ENCODE peak calls at places on chromosome 4, in four cellular contexts. A is K562, G is HepG2, U is WTC11. C is an unnamed sample.
A peak's percentile ranks its signal among the peaks of the same experiment; 100 is the strongest.

GRCh38 chr4:139416073-139416673 is 37.7 kb upstream of the RAB33B start:
- DNase-seq in A (peak; percentile 38), G (peak; percentile 28), U (no peak), C (peak; percentile 39)

GRCh38 chr4:141899103-141899502 is 262.7 kb downstream of the IL15 start:
- DNase-seq in A (no peak), G (no peak), U (no peak), C (no peak)

GRCh38 chr4:61866357-61867030 is 666.4 kb downstream of the ADGRL3 start:
- DNase-seq in A (no peak), G (no peak), U (no peak), C (no peak)

GRCh38 chr4:108885211-108885610 is 122.4 kb upstream of the ETNPPL start:
- DNase-seq in A (no peak), G (no peak), U (no peak), C (no peak)

GRCh38 chr4:76485450-76485849 is 50.4 kb downstream of the SHROOM3 start:
- DNase-seq in A (no peak), G (peak; percentile 9), U (no peak), C (no peak)

GRCh38 chr4:155675709-155676429 is 9.2 kb downstream of the GUCY1A1 start:
- DNase-seq in A (no peak), G (no peak), U (no peak), C (peak; percentile 38)

GRCh38 chr4:119498520-119498919 is 130.1 kb downstream of the PDE5A start:
- DNase-seq in A (no peak), G (peak; percentile 38), U (no peak), C (no peak)

GRCh38 chr4:107931775-107932321 is 499 bp downstream of the CYP2U1 start:
- DNase-seq in A (no peak), G (no peak), U (no peak), C (no peak)

GRCh38 chr4:80240976-80241375 is 25.5 kb upstream of the FGF5 start:
- DNase-seq in A (no peak), G (no peak), U (no peak), C (no peak)

GRCh38 chr4:133741766-133742165 is 459.8 kb downstream of the PABPC4L start:
- DNase-seq in A (no peak), G (no peak), U (no peak), C (no peak)

GRCh38 chr4:95283320-95283719 is 265.5 kb downstream of the UNC5C start:
- DNase-seq in A (peak; percentile 15), G (no peak), U (no peak), C (no peak)

GRCh38 chr4:24570574-24571236 is 13.6 kb downstream of the DHX15 start:
- DNase-seq in A (no peak), G (no peak), U (no peak), C (no peak)
- TF ChIP-seq ELF4 in A (no peak), G (no peak), U (no peak), C (no peak)

DNA sequence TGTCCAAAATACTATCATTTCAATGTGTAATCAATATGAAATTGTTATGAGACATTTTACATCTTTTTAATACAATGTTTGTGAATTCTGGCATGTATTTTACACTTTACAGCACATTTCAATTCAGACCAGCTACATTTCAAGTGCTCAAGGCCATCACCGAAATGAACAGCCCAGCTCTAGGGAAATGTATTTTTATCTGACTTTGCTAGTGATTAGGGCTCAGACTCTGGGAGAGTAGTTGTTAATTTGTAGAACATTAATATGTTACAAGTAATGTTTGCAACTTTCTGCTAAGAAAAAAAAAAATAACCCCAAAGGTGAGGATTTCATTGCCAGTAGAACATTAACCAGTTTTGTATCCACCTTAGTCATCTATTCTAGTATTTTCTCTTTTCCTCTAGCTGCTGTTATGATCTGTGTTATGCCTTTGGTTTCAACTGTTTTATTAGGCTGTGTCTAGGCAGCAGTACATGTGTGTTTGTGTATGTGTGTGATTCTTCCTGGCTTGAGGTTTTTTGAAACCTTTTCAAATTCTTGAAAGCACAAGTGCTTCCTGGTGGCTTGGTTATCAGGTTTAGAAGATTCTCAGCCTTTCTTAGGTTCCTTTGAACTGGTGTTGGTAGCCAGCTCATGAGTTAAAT is 125.9 kb downstream of the NSUN7 start:
- DNase-seq in A (no peak), G (no peak), U (no peak), C (no peak)
- TF ChIP-seq ELF4 in A (no peak), G (no peak), U (no peak), C (no peak)

GRCh38 chr4:93217423-93217822 is 611.1 kb upstream of the ATOH1 start:
- DNase-seq in A (no peak), G (no peak), U (no peak), C (peak; percentile 14)

GRCh38 chr4:93221771-93222170 is 606.8 kb upstream of the ATOH1 start:
- DNase-seq in A (no peak), G (no peak), U (no peak), C (no peak)
- TF ChIP-seq ELF4 in A (no peak), G (no peak), U (no peak), C (no peak)

DNA sequence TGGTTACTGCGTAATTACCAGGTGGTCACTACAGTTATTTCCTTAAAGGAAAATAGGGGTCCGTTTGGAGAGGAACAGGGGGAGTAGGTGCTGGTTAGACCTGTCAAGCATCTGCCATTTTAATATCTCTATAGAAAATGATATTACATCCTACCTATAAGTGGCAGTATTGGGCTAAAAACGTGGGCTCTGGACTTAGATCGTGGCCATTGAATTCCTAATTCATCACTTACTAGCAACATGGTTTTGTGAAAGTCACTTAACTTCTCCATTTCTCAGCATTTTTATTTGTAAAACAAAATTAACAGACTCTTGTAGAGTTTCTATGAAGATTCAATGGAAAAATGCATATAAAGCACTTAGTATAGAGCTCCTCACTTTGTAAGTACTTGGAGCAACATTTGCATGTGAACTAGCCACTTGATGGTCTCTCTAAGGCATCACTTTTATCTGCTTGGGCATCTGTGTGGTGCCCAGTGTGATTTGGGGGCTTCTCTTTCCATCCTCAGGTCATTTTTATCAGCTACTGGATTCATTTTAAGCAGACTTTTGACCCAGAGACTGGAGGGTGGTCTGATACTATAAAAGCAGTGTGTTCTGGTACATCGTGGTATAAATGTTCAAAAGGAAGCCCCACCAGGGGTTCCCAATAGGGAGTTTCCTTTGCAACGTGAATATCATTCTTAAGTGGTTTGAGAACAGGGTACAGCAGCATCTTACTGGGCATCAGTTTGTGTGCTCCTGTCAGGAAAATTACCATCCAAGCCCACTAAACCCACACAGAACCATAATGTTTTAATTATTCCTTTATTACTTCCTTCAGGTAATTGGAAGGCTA is 42.7 kb upstream of the RASSF6 start:
- DNase-seq in A (no peak), G (no peak), U (no peak), C (peak; percentile 53)
- TF ChIP-seq ELF4 in A (no peak), G (no peak), U (no peak), C (no peak)

GRCh38 chr4:92163348-92163747 is 140.4 kb upstream of the GRID2 start:
- DNase-seq in A (no peak), G (no peak), U (no peak), C (peak; percentile 8)
- TF ChIP-seq ELF4 in A (no peak), G (no peak), U (no peak), C (no peak)

DNA sequence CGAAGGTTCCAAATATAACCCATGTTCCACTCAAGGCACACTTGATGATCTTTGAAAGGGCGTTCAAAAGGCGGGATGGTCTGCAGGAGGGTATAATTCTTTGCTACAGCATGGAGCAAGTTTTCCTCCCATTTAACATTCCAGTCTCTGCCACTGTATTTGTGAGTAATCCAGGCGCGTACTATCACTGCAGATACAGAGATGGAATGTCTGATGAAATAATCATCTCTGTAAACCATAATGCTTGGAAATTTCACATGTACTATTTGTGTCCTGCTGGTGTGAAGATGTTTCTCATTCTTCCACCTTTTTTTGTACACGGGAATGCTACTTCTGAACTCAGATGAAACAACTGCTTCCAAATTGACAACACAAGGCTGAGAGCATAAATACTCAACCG is 15.5 kb downstream of the SEL1L3 start:
- DNase-seq in A (no peak), G (no peak), U (no peak), C (no peak)
- TF ChIP-seq ELF4 in A (no peak), G (no peak), U (no peak), C (no peak)

DNA sequence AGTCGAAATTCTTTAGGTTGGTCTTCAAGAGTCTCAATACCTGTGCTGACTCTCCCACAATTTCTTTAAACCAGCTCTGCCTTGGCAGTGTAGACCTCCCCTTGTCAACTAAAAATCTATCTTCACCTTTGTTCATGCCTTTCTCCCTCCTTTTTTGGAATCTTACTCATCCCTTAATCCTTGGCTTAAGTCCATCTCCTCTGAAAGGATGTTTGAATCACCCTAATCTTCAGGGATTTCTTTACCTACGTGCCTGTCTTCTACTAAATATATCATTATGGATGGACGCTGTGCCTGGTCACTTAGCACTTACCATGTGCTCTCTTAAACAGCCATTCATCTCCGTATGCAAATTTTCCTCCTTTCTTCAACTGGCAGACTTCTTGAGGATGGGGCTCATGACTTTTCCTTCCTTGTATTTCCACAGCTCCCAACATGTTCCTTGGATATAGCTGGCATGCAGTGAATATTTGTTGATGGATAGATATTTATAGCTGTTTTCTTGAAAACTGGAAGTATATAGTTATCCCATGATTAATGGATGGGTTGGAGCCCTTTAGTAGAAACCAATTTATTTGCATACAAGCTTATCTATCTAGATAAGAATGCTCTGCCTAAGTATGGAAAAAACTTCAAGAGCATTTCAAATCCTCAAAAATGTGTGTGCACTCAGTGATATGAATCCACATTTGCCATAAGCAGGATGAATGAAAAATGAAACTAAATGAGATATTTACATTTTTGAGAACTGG is 166.6 kb downstream of the SPRY1 start:
- DNase-seq in A (no peak), G (no peak), U (no peak), C (no peak)
- TF ChIP-seq ELF4 in A (no peak), G (no peak), U (no peak), C (no peak)

GRCh38 chr4:98661356-98662054 is 3.1 kb upstream of the TSPAN5 start:
- DNase-seq in A (no peak), G (no peak), U (no peak), C (no peak)

GRCh38 chr4:98664959-98665358 is 6.5 kb upstream of the TSPAN5 start:
- DNase-seq in A (no peak), G (no peak), U (no peak), C (no peak)

GRCh38 chr4:98663226-98664006 is 5.0 kb upstream of the TSPAN5 start:
- DNase-seq in A (no peak), G (no peak), U (no peak), C (no peak)

GRCh38 chr4:98662055-98662453 is 3.6 kb upstream of the TSPAN5 start:
- DNase-seq in A (no peak), G (no peak), U (no peak), C (no peak)

GRCh38 chr4:98662619-98663225 is 4.3 kb upstream of the TSPAN5 start:
- DNase-seq in A (no peak), G (no peak), U (peak; percentile 57), C (no peak)
- TF ChIP-seq ELF4 in A (no peak), G (no peak), U (no peak), C (no peak)

GRCh38 chr4:53847935-53848334 is 216.5 kb downstream of the CHIC2 start:
- DNase-seq in A (no peak), G (peak; percentile 17), U (no peak), C (no peak)
- TF ChIP-seq ELF4 in A (no peak), G (no peak), U (no peak), C (no peak)

C was measured in HEK293T.